ENCODE peak calls at places on chromosomes 3 and 15, in seven cellular contexts. D, F, P, R, X, I and Q are unnamed samples.

GRCh38 chr15:25058080-25058785 is 103.4 kb downstream of the SNRPN start:
- DNase-seq in D (no peak), F (no peak), P (no peak), R (no peak), X (no peak), I (no peak), Q (no peak)

GRCh38 chr3:57939776-57940175 is 68.4 kb upstream of the FLNB start:
- DNase-seq in D (no peak), F (no peak), P (no peak), R (no peak), X (no peak), I (no peak), Q (no peak)

GRCh38 chr15:41018534-41018933 is 65.3 kb downstream of the CHAC1 start:
- DNase-seq in D (no peak), F (peak), P (peak), R (no peak), X (no peak), I (no peak), Q (no peak)

GRCh38 chr15:63186065-63186464 is 3.3 kb upstream of the RAB8B start:
- DNase-seq in D (no peak), F (no peak), P (peak), R (no peak), X (peak), I (no peak), Q (no peak)

GRCh38 chr15:63599401-63600000 is 2.3 kb downstream of the FBXL22 start:
- DNase-seq in D (peak), F (peak), P (no peak), R (peak), X (peak), I (no peak), Q (peak)

GRCh38 chr3:59424268-59425010 is 374.6 kb upstream of the CFAP20DC start:
- DNase-seq in D (no peak), F (no peak), P (peak), R (no peak), X (no peak), I (no peak), Q (no peak)

GRCh38 chr3:183233986-183234385 is 19.1 kb upstream of the B3GNT5 start:
- DNase-seq in D (no peak), F (no peak), P (no peak), R (no peak), X (no peak), I (no peak), Q (no peak)

GRCh38 chr3:129576514-129577345 is 29.7 kb downstream of the PLXND1 start:
- DNase-seq in D (peak), F (no peak), P (no peak), R (peak), X (peak), I (peak), Q (no peak)

GRCh38 chr3:148873270-148873927 is 8.3 kb downstream of the CPA3 start:
- DNase-seq in D (no peak), F (no peak), P (no peak), R (no peak), X (peak), I (no peak), Q (no peak)

GRCh38 chr3:197692641-197693040 is 44.1 kb downstream of the RUBCN start:
- DNase-seq in D (no peak), F (no peak), P (peak), R (no peak), X (no peak), I (no peak), Q (no peak)

GRCh38 chr3:30609930-30610701 is 3.7 kb downstream of the TGFBR2 start:
- DNase-seq in D (no peak), F (no peak), P (no peak), R (no peak), X (no peak), I (no peak), Q (no peak)

GRCh38 chr15:31433101-31433500 is 106.5 kb downstream of the KLF13 start:
- DNase-seq in D (no peak), F (no peak), P (no peak), R (no peak), X (no peak), I (no peak), Q (no peak)

GRCh38 chr3:72338082-72338941 is 509.9 kb downstream of the SHQ1 start:
- DNase-seq in D (no peak), F (no peak), P (peak), R (no peak), X (no peak), I (peak), Q (no peak)

GRCh38 chr3:36734742-36735141 is 29.6 kb downstream of the DCLK3 start:
- DNase-seq in D (no peak), F (no peak), P (no peak), R (no peak), X (no peak), I (no peak), Q (no peak)

GRCh38 chr3:187491371-187491770 is 123.2 kb downstream of the RTP4 start:
- DNase-seq in D (peak), F (no peak), P (no peak), R (no peak), X (no peak), I (no peak), Q (no peak)

GRCh38 chr15:63727542-63727941 is 106.2 kb downstream of the HERC1 start:
- DNase-seq in D (peak), F (no peak), P (no peak), R (no peak), X (peak), I (no peak), Q (no peak)

GRCh38 chr3:107987036-107987557 is 103.7 kb downstream of the CD47 start:
- DNase-seq in D (peak), F (peak), P (peak), R (peak), X (no peak), I (no peak), Q (no peak)

GRCh38 chr3:20096135-20096685 is 56.0 kb downstream of the KAT2B start:
- DNase-seq in D (no peak), F (no peak), P (peak), R (no peak), X (no peak), I (no peak), Q (no peak)

GRCh38 chr3:156416846-156417581 is 137.9 kb downstream of the SSR3 start:
- DNase-seq in D (peak), F (no peak), P (no peak), R (no peak), X (no peak), I (no peak), Q (no peak)

GRCh38 chr3:153066983-153067382 is 95.0 kb upstream of the RAP2B start:
- DNase-seq in D (no peak), F (no peak), P (no peak), R (no peak), X (no peak), I (no peak), Q (no peak)

GRCh38 chr3:143657391-143657790 is 190.9 kb downstream of the SLC9A9 start:
- DNase-seq in D (no peak), F (no peak), P (no peak), R (no peak), X (no peak), I (no peak), Q (no peak)

GRCh38 chr15:70376031-70376928 is 278.6 kb upstream of the TLE3 start:
- DNase-seq in D (peak), F (no peak), P (no peak), R (no peak), X (no peak), I (no peak), Q (no peak)

GRCh38 chr3:132652640-132653270 is 6.9 kb downstream of the ACAD11 start:
- DNase-seq in D (no peak), F (no peak), P (peak), R (no peak), X (no peak), I (no peak), Q (no peak)

GRCh38 chr3:31219131-31219843 is 313.4 kb upstream of the STT3B start:
- DNase-seq in D (no peak), F (no peak), P (peak), R (no peak), X (no peak), I (no peak), Q (no peak)